ENCODE peak calls at places on chromosomes 7 and 10, in five cellular contexts. B is bronchial epithelial cell, A is mesothelial cell of epicardium, D is amniotic stem cell, O is GM10248. F is an unnamed sample.

GRCh38 chr7:102046373-102047117 is 229.1 kb downstream of the CUX1 start:
- DNase-seq in B (no peak), A (no peak), D (no peak), O (no peak), F (no peak)

GRCh38 chr10:111531690-111532089 is 454.9 kb downstream of the ADRA2A start:
- DNase-seq in B (no peak), A (no peak), D (no peak), O (no peak), F (no peak)

GRCh38 chr7:73904219-73905136 is 43.5 kb downstream of the TMEM270 start:
- DNase-seq in B (no peak), A (no peak), D (no peak), O (no peak), F (no peak)

GRCh38 chr7:20296444-20296843 is 34.3 kb upstream of the ITGB8 start:
- DNase-seq in B (peak; percentile 79), A (no peak), D (no peak), O (no peak), F (no peak)

GRCh38 chr10:88113232-88113631 is 249.8 kb downstream of the PTEN start:
- DNase-seq in B (no peak), A (no peak), D (no peak), O (no peak), F (no peak)

GRCh38 chr7:33185786-33186185 is 56.4 kb downstream of the BBS9 start:
- DNase-seq in B (peak; percentile 63), A (no peak), D (peak; percentile 27), O (peak; percentile 46), F (no peak)

GRCh38 chr10:132341017-132341416 is 9.0 kb downstream of the LRRC27 start:
- DNase-seq in B (no peak), A (no peak), D (no peak), O (no peak), F (no peak)

GRCh38 chr10:70784476-70784875 is 701 bp downstream of the TBATA start:
- DNase-seq in B (peak; percentile 61), A (no peak), D (no peak), O (no peak), F (no peak)

GRCh38 chr10:84632866-84633265 is 304.5 kb downstream of the CCSER2 start:
- DNase-seq in B (peak; percentile 92), A (no peak), D (no peak), O (no peak), F (no peak)

GRCh38 chr10:72274213-72274729 is 547 bp downstream of the DDIT4 start:
- DNase-seq in B (no peak), A (no peak), D (no peak), O (no peak), F (no peak)

GRCh38 chr7:95527033-95527775 is 41.5 kb downstream of the ASB4 start:
- DNase-seq in B (peak; percentile 38), A (no peak), D (no peak), O (peak; percentile 64), F (no peak)

GRCh38 chr10:103678104-103678526 is 177.3 kb downstream of the SH3PXD2A start:
- DNase-seq in B (peak; percentile 63), A (peak; percentile 85), D (peak; percentile 87), O (peak; percentile 93), F (peak; percentile 84)

GRCh38 chr10:2984682-2985081 is 82.7 kb upstream of the PFKP start:
- DNase-seq in B (no peak), A (no peak), D (no peak), O (peak; percentile 26), F (no peak)

GRCh38 chr10:43221419-43222293 is 45.2 kb downstream of the RASGEF1A start:
- DNase-seq in B (no peak), A (peak; percentile 8), D (no peak), O (no peak), F (no peak)

GRCh38 chr7:44963526-44964290 is 15.1 kb downstream of the MYO1G start:
- DNase-seq in B (no peak), A (no peak), D (no peak), O (no peak), F (no peak)

GRCh38 chr10:22185586-22185985 is 32.2 kb downstream of the EBLN1 start:
- DNase-seq in B (no peak), A (no peak), D (no peak), O (no peak), F (no peak)

GRCh38 chr7:30543815-30544525 is 39.3 kb upstream of the GGCT start:
- DNase-seq in B (no peak), A (no peak), D (no peak), O (no peak), F (no peak)

GRCh38 chr10:44696496-44696895 is 214.6 kb upstream of the TMEM72 start:
- DNase-seq in B (no peak), A (no peak), D (peak; percentile 52), O (no peak), F (no peak)

GRCh38 chr10:36023939-36024338 is 381.8 kb upstream of the FZD8 start:
- DNase-seq in B (peak; percentile 85), A (no peak), D (peak; percentile 74), O (no peak), F (no peak)

GRCh38 chr10:70352401-70353097 is 29.9 kb downstream of the LRRC20 start:
- DNase-seq in B (peak; percentile 47), A (no peak), D (no peak), O (no peak), F (no peak)

GRCh38 chr10:33274096-33274785 is 60.2 kb downstream of the NRP1 start:
- DNase-seq in B (no peak), A (no peak), D (no peak), O (no peak), F (no peak)

F was measured in omental fat pad.